ENCODE peak calls at places on chromosomes 11 and 22, in ten cellular contexts. Q is GM04503; Z is nephron progenitor cell; N is activated T-cell treated with anti-CD3 and anti-CD28 coated beads, Interleukin-2, amount 50 U/mL, for 72 hours; R is left lobe of liver; C is T-cell; O is pons; V is heart right ventricle; I is CD8-positive, alpha-beta memory T cell; W is CD4-positive, CD25-positive, alpha-beta regulatory T cell. K is an unnamed sample.

GRCh38 chr22:24146190-24146616 is 35.1 kb upstream of the SUSD2 start:
- DNase-seq in Q (peak), Z (peak), N (no peak), R (no peak), C (peak), O (peak), V (peak), I (no peak), W (peak), K (no peak)

GRCh38 chr11:33375236-33375635 is 118.1 kb downstream of the HIPK3 start:
- DNase-seq in Q (no peak), Z (peak), N (no peak), R (no peak), C (no peak), O (no peak), V (no peak), I (no peak), W (no peak), K (no peak)

GRCh38 chr22:40791241-40791640 is 27.9 kb downstream of the SLC25A17 start:
- DNase-seq in Q (no peak), Z (no peak), N (no peak), R (no peak), C (no peak), O (no peak), V (no peak), I (no peak), W (no peak), K (no peak)

GRCh38 chr11:86869966-86870570 is 69.7 kb downstream of the PRSS23 start:
- DNase-seq in Q (no peak), Z (peak), N (peak), R (peak), C (peak), O (peak), V (peak), I (peak), W (peak), K (peak)

GRCh38 chr11:34345012-34345804 is 12.6 kb downstream of the ABTB2 start:
- DNase-seq in Q (peak), Z (no peak), N (no peak), R (peak), C (no peak), O (no peak), V (no peak), I (no peak), W (no peak), K (no peak)

GRCh38 chr22:17862646-17863181 is 88.4 kb upstream of the BID start:
- DNase-seq in Q (no peak), Z (no peak), N (no peak), R (no peak), C (no peak), O (no peak), V (no peak), I (no peak), W (no peak), K (no peak)

GRCh38 chr22:24516301-24516737 is 21.2 kb downstream of the UPB1 start:
- DNase-seq in Q (peak), Z (no peak), N (no peak), R (no peak), C (no peak), O (no peak), V (no peak), I (no peak), W (no peak), K (no peak)

GRCh38 chr11:117431436-117431835 is 103.8 kb downstream of the CEP164 start:
- DNase-seq in Q (no peak), Z (no peak), N (no peak), R (no peak), C (no peak), O (no peak), V (no peak), I (no peak), W (no peak), K (no peak)

GRCh38 chr11:120198787-120199469 is 11.9 kb upstream of the OAF start:
- DNase-seq in Q (no peak), Z (no peak), N (no peak), R (no peak), C (no peak), O (no peak), V (no peak), I (no peak), W (no peak), K (no peak)

GRCh38 chr11:134668076-134668475 is 256.0 kb upstream of the B3GAT1 start:
- DNase-seq in Q (no peak), Z (no peak), N (no peak), R (no peak), C (no peak), O (no peak), V (no peak), I (no peak), W (no peak), K (no peak)

GRCh38 chr22:45083659-45084305 is 74.0 kb upstream of the PHF21B start:
- DNase-seq in Q (peak), Z (no peak), N (peak), R (no peak), C (no peak), O (no peak), V (no peak), I (no peak), W (no peak), K (peak)

GRCh38 chr11:11993814-11994213 is 14.6 kb downstream of the DKK3 start:
- DNase-seq in Q (peak), Z (no peak), N (no peak), R (no peak), C (no peak), O (peak), V (no peak), I (no peak), W (no peak), K (peak)

GRCh38 chr11:35047179-35047578 is 91.8 kb upstream of the CD44 start:
- DNase-seq in Q (no peak), Z (no peak), N (no peak), R (no peak), C (peak), O (no peak), V (no peak), I (peak), W (peak), K (no peak)

GRCh38 chr11:36465449-36466163 is 44.5 kb downstream of the TRAF6 start:
- DNase-seq in Q (no peak), Z (no peak), N (no peak), R (no peak), C (no peak), O (no peak), V (no peak), I (no peak), W (no peak), K (no peak)

GRCh38 chr11:96961931-96962330 is 572.1 kb downstream of the JRKL start:
- DNase-seq in Q (no peak), Z (no peak), N (no peak), R (no peak), C (no peak), O (no peak), V (no peak), I (no peak), W (no peak), K (no peak)

GRCh38 chr11:102573851-102574250 is 43.3 kb upstream of the MMP7 start:
- DNase-seq in Q (no peak), Z (no peak), N (no peak), R (no peak), C (no peak), O (no peak), V (no peak), I (no peak), W (no peak), K (no peak)

K was measured in putamen.